ENCODE peak calls at places on chromosomes 5 and 9, in ten cellular contexts. V, W, U, C, F, J, I, X, S and H are unnamed samples.

GRCh38 chr9:99185904-99186303 is 35.8 kb downstream of the ALG2 start:
- DNase-seq in V (no peak), W (no peak), U (no peak), C (no peak), F (no peak), J (no peak), I (no peak), X (no peak), S (no peak), H (no peak)

GRCh38 chr9:82891321-82891720 is 171.6 kb downstream of the RASEF start:
- DNase-seq in V (no peak), W (no peak), U (no peak), C (peak), F (no peak), J (peak), I (no peak), X (no peak), S (no peak), H (no peak)

GRCh38 chr5:85049020-85049419 is 664.3 kb upstream of the EDIL3 start:
- DNase-seq in V (no peak), W (no peak), U (peak), C (peak), F (no peak), J (peak), I (no peak), X (peak), S (no peak), H (no peak)

GRCh38 chr9:13131396-13131795 is 148.1 kb downstream of the MPDZ start:
- DNase-seq in V (no peak), W (no peak), U (no peak), C (no peak), F (no peak), J (no peak), I (no peak), X (no peak), S (no peak), H (no peak)

GRCh38 chr5:177362102-177362868 is 4.6 kb downstream of the RGS14 start:
- DNase-seq in V (no peak), W (no peak), U (no peak), C (no peak), F (no peak), J (no peak), I (no peak), X (no peak), S (no peak), H (peak)

GRCh38 chr9:121858788-121859187 is 207.4 kb downstream of the DAB2IP start:
- DNase-seq in V (peak), W (no peak), U (no peak), C (no peak), F (no peak), J (no peak), I (no peak), X (no peak), S (no peak), H (no peak)

GRCh38 chr5:53087171-53087570 is 22.4 kb downstream of the MOCS2 start:
- DNase-seq in V (no peak), W (no peak), U (no peak), C (no peak), F (no peak), J (no peak), I (no peak), X (no peak), S (no peak), H (no peak)

GRCh38 chr9:115978739-115979138 is 174.9 kb upstream of the PAPPA start:
- DNase-seq in V (no peak), W (no peak), U (no peak), C (no peak), F (no peak), J (peak), I (no peak), X (no peak), S (no peak), H (no peak)